ENCODE peak calls at places on chromosomes 7 and 10, in five cellular contexts. D is effector memory CD4-positive, alpha-beta T cell; V is CD4-positive, CD25-positive, alpha-beta regulatory T cell; A is A549; H is thyroid gland. I is an unnamed sample.

GRCh38 chr10:92997620-92998019 is 63.0 kb upstream of the CYP26C1 start:
- DNase-seq in D (no peak), V (no peak), A (no peak), H (no peak), I (no peak)

GRCh38 chr7:116505823-116506222 is 6.3 kb downstream of the CAV2 start:
- DNase-seq in D (no peak), V (no peak), A (no peak), H (no peak), I (no peak)

GRCh38 chr7:116630932-116631449 is 41.0 kb upstream of the MET start:
- DNase-seq in D (no peak), V (no peak), A (peak; percentile 86), H (peak; percentile 93), I (no peak)

GRCh38 chr10:69337312-69338132 is 59.2 kb downstream of the HK1 start:
- DNase-seq in D (no peak), V (no peak), A (no peak), H (peak; percentile 99), I (no peak)

GRCh38 chr7:141113131-141113530 is 39.3 kb downstream of the TMEM178B start:
- DNase-seq in D (no peak), V (no peak), A (no peak), H (no peak), I (no peak)

GRCh38 chr7:100483101-100483727 is 513 bp upstream of the NYAP1 start:
- DNase-seq in D (peak; percentile 69), V (peak; percentile 81), A (peak; percentile 70), H (peak; percentile 66), I (peak; percentile 76)

GRCh38 chr10:50590935-50591334 is 32.8 kb downstream of the SGMS1 start:
- DNase-seq in D (no peak), V (no peak), A (no peak), H (no peak), I (no peak)

GRCh38 chr10:106957825-106958581 is 206.5 kb downstream of the SORCS1 start:
- DNase-seq in D (no peak), V (no peak), A (no peak), H (no peak), I (no peak)

GRCh38 chr10:124728830-124729661 is 15.1 kb downstream of the FAM53B start:
- DNase-seq in D (no peak), V (no peak), A (no peak), H (no peak), I (no peak)

GRCh38 chr7:85275204-85275603 is 88.3 kb upstream of the SEMA3D start:
- DNase-seq in D (no peak), V (no peak), A (no peak), H (no peak), I (no peak)

GRCh38 chr10:132849546-132850031 is 63.6 kb upstream of the NKX6-2 start:
- DNase-seq in D (no peak), V (no peak), A (no peak), H (no peak), I (no peak)

GRCh38 chr7:69823151-69823744 is 225.0 kb downstream of the AUTS2 start:
- DNase-seq in D (no peak), V (no peak), A (no peak), H (no peak), I (no peak)

GRCh38 chr7:54260868-54261475 is 281.2 kb upstream of the VSTM2A start:
- DNase-seq in D (no peak), V (no peak), A (no peak), H (no peak), I (no peak)

GRCh38 chr10:34489436-34489835 is 325.7 kb downstream of the PARD3 start:
- DNase-seq in D (no peak), V (no peak), A (no peak), H (no peak), I (no peak)

GRCh38 chr10:125699562-125700143 is 16.7 kb upstream of the TEX36 start:
- DNase-seq in D (no peak), V (no peak), A (no peak), H (no peak), I (no peak)

GRCh38 chr10:31011660-31012022 is 20.0 kb downstream of the ZNF438 start:
- DNase-seq in D (no peak), V (no peak), A (no peak), H (no peak), I (no peak)

GRCh38 chr10:119687192-119688032 is 36.2 kb downstream of the BAG3 start:
- DNase-seq in D (no peak), V (no peak), A (no peak), H (no peak), I (no peak)

GRCh38 chr7:148987751-148988512 is 40.4 kb downstream of the PDIA4 start:
- DNase-seq in D (no peak), V (no peak), A (no peak), H (no peak), I (no peak)

GRCh38 chr7:20998309-20998708 is 211.6 kb upstream of the SP8 start:
- DNase-seq in D (no peak), V (no peak), A (no peak), H (no peak), I (no peak)

GRCh38 chr10:95399167-95399566 is 108.4 kb upstream of the PDLIM1 start:
- DNase-seq in D (no peak), V (no peak), A (no peak), H (no peak), I (no peak)

GRCh38 chr10:95395947-95396449 is 105.2 kb upstream of the PDLIM1 start:
- DNase-seq in D (no peak), V (no peak), A (no peak), H (peak; percentile 95), I (no peak)

GRCh38 chr10:95394161-95394880 is 103.5 kb upstream of the PDLIM1 start:
- DNase-seq in D (no peak), V (no peak), A (peak; percentile 5), H (no peak), I (no peak)

GRCh38 chr10:95400789-95401188 is 110.0 kb upstream of the PDLIM1 start:
- DNase-seq in D (no peak), V (no peak), A (no peak), H (no peak), I (no peak)

GRCh38 chr10:95397747-95398146 is 106.9 kb upstream of the PDLIM1 start:
- DNase-seq in D (no peak), V (no peak), A (no peak), H (no peak), I (no peak)
- H3K4me1 ChIP-seq in D (no peaks in the 10 kb centered on the region), V (no peaks in the 10 kb centered on the region), A (peaks cover 6% of the 10 kb centered on the region), H (peaks cover 8% of the 10 kb centered on the region), I (no peaks in the 10 kb centered on the region)

GRCh38 chr7:101869026-101869900 is 51.8 kb downstream of the CUX1 start:
- DNase-seq in D (no peak), V (no peak), A (no peak), H (no peak), I (no peak)
- H3K4me1 ChIP-seq in D (no peaks in the 10 kb centered on the region), V (no peaks in the 10 kb centered on the region), A (peaks cover 52% of the 10 kb centered on the region), H (peaks cover 74% of the 10 kb centered on the region), I (peaks cover 3% of the 10 kb centered on the region)

GRCh38 chr7:47539398-47540052 is 42.4 kb downstream of the TNS3 start:
- DNase-seq in D (no peak), V (no peak), A (peak; percentile 58), H (no peak), I (no peak)

GRCh38 chr7:47538846-47539311 is 43.0 kb downstream of the TNS3 start:
- DNase-seq in D (no peak), V (no peak), A (no peak), H (no peak), I (no peak)

GRCh38 chr7:47542051-47542450 is 39.9 kb downstream of the TNS3 start:
- DNase-seq in D (no peak), V (no peak), A (no peak), H (no peak), I (no peak)

GRCh38 chr7:47540053-47540386 is 41.9 kb downstream of the TNS3 start:
- DNase-seq in D (no peak), V (no peak), A (no peak), H (no peak), I (no peak)

DNA sequence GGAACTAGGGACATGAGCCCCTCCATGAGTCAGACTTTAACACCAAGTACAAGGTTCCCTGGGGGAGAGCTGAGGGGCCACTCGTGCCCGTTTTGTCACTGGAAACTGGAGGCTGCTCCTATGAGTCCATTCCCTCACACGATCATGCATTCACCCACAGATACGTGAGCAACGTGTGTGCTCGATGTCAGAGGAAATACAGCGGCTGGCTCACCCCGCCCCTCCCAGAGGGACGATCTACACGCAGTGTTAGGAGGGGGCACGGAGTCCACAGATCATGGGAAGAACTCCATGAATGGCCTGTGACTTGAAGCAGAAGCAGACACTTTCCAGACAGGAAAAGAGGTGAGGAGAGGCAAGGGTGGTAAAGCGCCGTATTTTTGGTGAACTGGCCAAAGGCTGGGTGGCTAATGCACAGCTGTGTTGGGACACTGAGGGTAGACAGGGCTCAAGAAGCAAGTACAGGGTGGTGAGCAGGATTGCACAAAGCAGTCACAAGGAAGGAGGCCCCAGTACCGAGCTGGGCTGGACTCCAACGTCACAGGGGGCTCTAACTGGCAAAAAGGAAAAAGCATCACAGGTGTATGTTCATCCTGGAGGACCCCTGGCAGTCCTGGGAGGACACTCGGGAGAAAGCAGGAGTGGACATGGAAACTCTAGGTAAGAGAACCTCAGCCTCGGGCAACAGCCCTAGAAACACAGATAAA is 41.4 kb downstream of the TNS3 start:
- DNase-seq in D (no peak), V (no peak), A (no peak), H (no peak), I (no peak)
- H3K4me1 ChIP-seq in D (no peaks in the 10 kb centered on the region), V (no peaks in the 10 kb centered on the region), A (peaks cover 97% of the 10 kb centered on the region), H (peaks cover 11% of the 10 kb centered on the region), I (no peaks in the 10 kb centered on the region)

DNA sequence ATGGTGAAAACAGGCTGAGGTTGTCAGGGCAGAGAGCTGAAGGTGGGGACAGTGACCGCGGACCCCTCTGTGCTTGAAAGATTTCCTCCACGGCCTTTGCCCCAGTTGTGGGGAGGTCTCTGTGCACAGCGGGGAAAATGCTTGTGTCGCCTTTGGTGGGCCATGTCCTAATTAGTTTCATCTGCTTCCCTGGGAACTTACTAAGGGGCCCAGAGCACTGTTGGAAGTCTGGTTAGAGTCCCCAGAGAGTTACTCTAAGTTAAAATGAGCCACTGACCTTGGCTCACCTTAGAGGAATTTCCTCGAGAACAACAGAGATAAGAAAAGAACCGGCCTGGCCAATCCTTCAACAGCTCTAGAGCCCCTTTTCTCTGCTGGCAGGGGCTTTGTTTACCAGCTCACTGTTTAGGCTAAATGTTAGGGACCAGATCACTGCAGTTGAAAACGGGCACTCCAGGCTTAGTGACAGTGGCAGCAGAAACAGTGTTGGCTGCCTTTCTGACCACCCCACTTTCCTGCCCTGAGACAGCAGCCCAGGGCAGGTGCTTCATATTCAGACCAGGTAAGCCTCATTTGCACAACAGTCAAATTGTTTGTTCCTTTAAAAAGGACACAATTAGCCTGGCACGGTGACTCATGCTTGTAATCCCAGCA is 38.0 kb downstream of the CRCP start:
- DNase-seq in D (no peak), V (no peak), A (no peak), H (no peak), I (no peak)
- H3K4me1 ChIP-seq in D (no peaks in the 10 kb centered on the region), V (peaks cover 11% of the 10 kb centered on the region), A (peaks cover 10% of the 10 kb centered on the region), H (peaks cover 48% of the 10 kb centered on the region), I (peaks cover 4% of the 10 kb centered on the region)